ENCODE peak calls at places on chromosome 22, in eight cellular contexts. I, V, C, W, U, D, P and Y are unnamed samples.
A peak's percentile ranks its signal among the peaks of the same experiment; 100 is the strongest.

GRCh38 chr22:27474711-27475547 is 326.6 kb downstream of the MN1 start:
- DNase-seq in I (no peak), V (peak; percentile 100), C (no peak), W (no peak), U (no peak), D (peak; percentile 93), P (no peak), Y (no peak)

GRCh38 chr22:46783721-46784120 is 21.3 kb downstream of the TBC1D22A start:
- DNase-seq in I (no peak), V (no peak), C (no peak), W (no peak), U (no peak), D (no peak), P (no peak), Y (no peak)

GRCh38 chr22:46742576-46743221 is 4.6 kb upstream of the CERK start:
- DNase-seq in I (no peak), V (no peak), C (no peak), W (no peak), U (no peak), D (peak; percentile 75), P (no peak), Y (no peak)

GRCh38 chr22:40156001-40156516 is 21.7 kb upstream of the TNRC6B start:
- DNase-seq in I (no peak), V (no peak), C (no peak), W (no peak), U (peak; percentile 23), D (peak; percentile 68), P (peak; percentile 77), Y (no peak)

GRCh38 chr22:26674211-26675190 is 17.1 kb downstream of the MIAT start:
- DNase-seq in I (no peak), V (no peak), C (no peak), W (no peak), U (no peak), D (no peak), P (no peak), Y (peak; percentile 49)

GRCh38 chr22:45671783-45672563 is at the start of gene ATXN10:
- DNase-seq in I (no peak), V (no peak), C (peak; percentile 51), W (peak; percentile 66), U (peak; percentile 96), D (peak; percentile 58), P (peak; percentile 86), Y (peak; percentile 77)

GRCh38 chr22:22078329-22078728 is 95.7 kb upstream of the TOP3B start:
- DNase-seq in I (no peak), V (no peak), C (no peak), W (no peak), U (no peak), D (no peak), P (no peak), Y (no peak)

GRCh38 chr22:24189249-24190158 is 8.2 kb downstream of the SUSD2 start:
- DNase-seq in I (no peak), V (peak; percentile 53), C (no peak), W (peak; percentile 43), U (peak; percentile 84), D (peak; percentile 88), P (peak; percentile 55), Y (no peak)

GRCh38 chr22:47123827-47124442 is 361.5 kb downstream of the TBC1D22A start:
- DNase-seq in I (no peak), V (no peak), C (no peak), W (no peak), U (no peak), D (no peak), P (no peak), Y (no peak)

GRCh38 chr22:42693763-42694683 is 26.6 kb downstream of the A4GALT start:
- DNase-seq in I (no peak), V (no peak), C (no peak), W (no peak), U (no peak), D (no peak), P (no peak), Y (no peak)